ENCODE peak calls at places on chromosomes 7 and 10, in nine cellular contexts. One of them, this sample, is unnamed. For H3K4me1, the result is how much of the 10 kb centered on the place peaks cover.

GRCh38 chr10:9238041-9238440 is 1183.6 kb downstream of the GATA3 start:
- DNase-seq in suprapubic skin: no peak
- DNase-seq in transverse colon: no peak
- DNase-seq in stomach: no peak
- DNase-seq in HCT116: no peak
- DNase-seq in esophagus muscularis mucosa: no peak
- DNase-seq in spleen: no peak
- DNase-seq in GM12878: no peak
- DNase-seq in sigmoid colon: no peak
- DNase-seq in this sample: no peak

GRCh38 chr10:22314852-22315251 is 1.3 kb upstream of the COMMD3 start:
- DNase-seq in suprapubic skin: no peak
- DNase-seq in transverse colon: no peak
- DNase-seq in stomach: no peak
- DNase-seq in HCT116: no peak
- DNase-seq in esophagus muscularis mucosa: no peak
- DNase-seq in spleen: no peak
- DNase-seq in GM12878: no peak
- DNase-seq in sigmoid colon: no peak
- DNase-seq in this sample: no peak

GRCh38 chr7:25615603-25616002 is 387.3 kb upstream of the NPVF start:
- DNase-seq in suprapubic skin: no peak
- DNase-seq in transverse colon: no peak
- DNase-seq in stomach: no peak
- DNase-seq in HCT116: no peak
- DNase-seq in esophagus muscularis mucosa: peak
- DNase-seq in spleen: no peak
- DNase-seq in GM12878: no peak
- DNase-seq in sigmoid colon: no peak
- DNase-seq in this sample: no peak

GRCh38 chr7:13077466-13077865 is 390.0 kb downstream of the ARL4A start:
- DNase-seq in suprapubic skin: no peak
- DNase-seq in transverse colon: no peak
- DNase-seq in stomach: no peak
- DNase-seq in HCT116: no peak
- DNase-seq in esophagus muscularis mucosa: no peak
- DNase-seq in spleen: no peak
- DNase-seq in GM12878: no peak
- DNase-seq in sigmoid colon: no peak
- DNase-seq in this sample: no peak

GRCh38 chr10:95290801-95291633 is at the start of gene PDLIM1:
- DNase-seq in suprapubic skin: peak
- DNase-seq in transverse colon: peak
- DNase-seq in stomach: peak
- DNase-seq in HCT116: no peak
- DNase-seq in esophagus muscularis mucosa: no peak
- DNase-seq in spleen: peak
- DNase-seq in GM12878: no peak
- DNase-seq in sigmoid colon: peak
- DNase-seq in this sample: peak

GRCh38 chr7:37924399-37924798 is 4.0 kb downstream of the EPDR1 start:
- DNase-seq in suprapubic skin: no peak
- DNase-seq in transverse colon: no peak
- DNase-seq in stomach: no peak
- DNase-seq in HCT116: no peak
- DNase-seq in esophagus muscularis mucosa: no peak
- DNase-seq in spleen: no peak
- DNase-seq in GM12878: no peak
- DNase-seq in sigmoid colon: no peak
- DNase-seq in this sample: no peak

GRCh38 chr10:3136763-3137611 is 35.6 kb downstream of the PITRM1 start:
- DNase-seq in suprapubic skin: peak
- DNase-seq in transverse colon: peak
- DNase-seq in stomach: no peak
- DNase-seq in HCT116: no peak
- DNase-seq in esophagus muscularis mucosa: no peak
- DNase-seq in spleen: peak
- DNase-seq in GM12878: no peak
- DNase-seq in sigmoid colon: peak
- DNase-seq in this sample: no peak

GRCh38 chr7:32531402-32531801 is 36.1 kb downstream of the AVL9 start:
- DNase-seq in suprapubic skin: no peak
- DNase-seq in transverse colon: no peak
- DNase-seq in stomach: no peak
- DNase-seq in HCT116: no peak
- DNase-seq in esophagus muscularis mucosa: no peak
- DNase-seq in spleen: no peak
- DNase-seq in GM12878: no peak
- DNase-seq in sigmoid colon: no peak
- DNase-seq in this sample: no peak

GRCh38 chr10:43272030-43272429 is 5.2 kb upstream of the RASGEF1A start:
- DNase-seq in suprapubic skin: no peak
- DNase-seq in transverse colon: no peak
- DNase-seq in stomach: no peak
- DNase-seq in HCT116: no peak
- DNase-seq in esophagus muscularis mucosa: no peak
- DNase-seq in spleen: no peak
- DNase-seq in GM12878: no peak
- DNase-seq in sigmoid colon: no peak
- DNase-seq in this sample: no peak

GRCh38 chr10:99002392-99002791 is 233.3 kb downstream of the HPSE2 start:
- DNase-seq in suprapubic skin: no peak
- DNase-seq in transverse colon: no peak
- DNase-seq in stomach: no peak
- DNase-seq in HCT116: no peak
- DNase-seq in esophagus muscularis mucosa: no peak
- DNase-seq in spleen: no peak
- DNase-seq in GM12878: no peak
- DNase-seq in sigmoid colon: no peak
- DNase-seq in this sample: no peak

GRCh38 chr10:99004738-99005137 is 230.9 kb downstream of the HPSE2 start:
- DNase-seq in suprapubic skin: no peak
- DNase-seq in transverse colon: no peak
- DNase-seq in stomach: no peak
- DNase-seq in HCT116: no peak
- DNase-seq in esophagus muscularis mucosa: no peak
- DNase-seq in spleen: no peak
- DNase-seq in GM12878: no peak
- DNase-seq in sigmoid colon: no peak
- DNase-seq in this sample: no peak

GRCh38 chr10:99007457-99007856 is 228.2 kb downstream of the HPSE2 start:
- DNase-seq in suprapubic skin: no peak
- DNase-seq in transverse colon: no peak
- DNase-seq in stomach: no peak
- DNase-seq in HCT116: no peak
- DNase-seq in esophagus muscularis mucosa: no peak
- DNase-seq in spleen: no peak
- DNase-seq in GM12878: no peak
- DNase-seq in sigmoid colon: no peak
- DNase-seq in this sample: no peak

GRCh38 chr10:99005254-99005653 is 230.4 kb downstream of the HPSE2 start:
- DNase-seq in suprapubic skin: no peak
- DNase-seq in transverse colon: no peak
- DNase-seq in stomach: no peak
- DNase-seq in HCT116: no peak
- DNase-seq in esophagus muscularis mucosa: no peak
- DNase-seq in spleen: no peak
- DNase-seq in GM12878: no peak
- DNase-seq in sigmoid colon: no peak
- DNase-seq in this sample: no peak

GRCh38 chr10:99008106-99008505 is 227.5 kb downstream of the HPSE2 start:
- DNase-seq in suprapubic skin: no peak
- DNase-seq in transverse colon: no peak
- DNase-seq in stomach: no peak
- DNase-seq in HCT116: no peak
- DNase-seq in esophagus muscularis mucosa: no peak
- DNase-seq in spleen: no peak
- DNase-seq in GM12878: no peak
- DNase-seq in sigmoid colon: no peak
- DNase-seq in this sample: no peak
- TF ChIP-seq POLR2AphosphoS5 in suprapubic skin: no peak
- TF ChIP-seq POLR2AphosphoS5 in transverse colon: no peak
- TF ChIP-seq POLR2AphosphoS5 in stomach: no peak
- TF ChIP-seq POLR2AphosphoS5 in HCT116: no peak
- TF ChIP-seq POLR2AphosphoS5 in esophagus muscularis mucosa: no peak
- TF ChIP-seq POLR2AphosphoS5 in spleen: no peak
- TF ChIP-seq POLR2AphosphoS5 in GM12878: no peak
- TF ChIP-seq POLR2AphosphoS5 in sigmoid colon: no peak
- TF ChIP-seq POLR2AphosphoS5 in this sample: no peak

DNA sequence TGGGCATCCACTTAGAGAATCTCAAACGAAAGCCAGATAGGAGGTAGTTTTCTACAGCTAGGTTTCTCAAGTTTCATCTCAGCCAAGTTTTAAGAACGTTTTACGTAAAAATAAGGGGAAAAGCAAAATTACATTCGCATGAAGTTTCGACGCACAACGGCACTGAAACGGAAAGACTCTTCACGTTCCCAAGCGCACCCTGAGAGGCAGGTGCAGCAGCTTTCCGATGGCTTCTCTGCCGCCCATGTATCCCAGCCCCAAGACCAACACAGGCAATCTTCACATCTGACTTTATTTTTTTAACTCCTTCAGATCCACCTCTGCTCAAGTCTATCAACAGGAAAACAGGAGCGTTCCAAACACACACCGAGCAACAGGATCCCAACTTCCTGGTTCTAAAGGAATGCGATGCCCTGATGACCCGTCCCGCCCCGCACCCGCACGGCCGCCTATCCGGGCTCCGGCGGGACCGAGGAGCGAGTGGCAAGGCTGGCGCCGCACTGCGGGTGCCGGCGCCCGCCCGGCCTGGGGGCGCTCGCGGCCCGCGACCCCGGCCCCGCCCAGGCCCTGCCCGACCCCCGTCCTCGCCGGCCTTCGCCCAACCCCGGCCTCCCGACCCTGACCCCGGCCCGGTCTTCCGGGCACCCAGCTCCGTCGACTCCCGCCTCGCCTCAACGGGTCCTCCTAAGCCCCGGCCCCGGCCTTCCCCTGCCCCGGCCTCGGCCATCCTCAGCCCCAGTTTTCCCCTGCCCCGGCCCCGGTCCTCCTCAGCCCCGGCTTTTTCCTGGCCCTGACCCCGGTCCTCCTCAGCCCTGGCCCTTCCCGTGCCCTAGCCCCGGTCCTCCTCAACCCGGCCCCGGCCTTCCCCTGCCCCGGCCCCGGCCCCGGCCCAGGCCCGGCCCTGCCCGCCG is 835 bp downstream of the LARP4B start:
- DNase-seq in suprapubic skin: peak
- DNase-seq in transverse colon: peak
- DNase-seq in stomach: peak
- DNase-seq in HCT116: no peak
- DNase-seq in esophagus muscularis mucosa: no peak
- DNase-seq in spleen: peak
- DNase-seq in GM12878: no peak
- DNase-seq in sigmoid colon: peak
- DNase-seq in this sample: peak
- TF ChIP-seq POLR2A in suprapubic skin: peak
- TF ChIP-seq POLR2A in transverse colon: peak
- TF ChIP-seq POLR2A in stomach: no peak
- TF ChIP-seq POLR2A in HCT116: no peak
- TF ChIP-seq POLR2A in esophagus muscularis mucosa: no peak
- TF ChIP-seq POLR2A in spleen: no peak
- TF ChIP-seq POLR2A in GM12878: no peak
- TF ChIP-seq POLR2A in sigmoid colon: no peak
- TF ChIP-seq POLR2A in this sample: no peak

DNA sequence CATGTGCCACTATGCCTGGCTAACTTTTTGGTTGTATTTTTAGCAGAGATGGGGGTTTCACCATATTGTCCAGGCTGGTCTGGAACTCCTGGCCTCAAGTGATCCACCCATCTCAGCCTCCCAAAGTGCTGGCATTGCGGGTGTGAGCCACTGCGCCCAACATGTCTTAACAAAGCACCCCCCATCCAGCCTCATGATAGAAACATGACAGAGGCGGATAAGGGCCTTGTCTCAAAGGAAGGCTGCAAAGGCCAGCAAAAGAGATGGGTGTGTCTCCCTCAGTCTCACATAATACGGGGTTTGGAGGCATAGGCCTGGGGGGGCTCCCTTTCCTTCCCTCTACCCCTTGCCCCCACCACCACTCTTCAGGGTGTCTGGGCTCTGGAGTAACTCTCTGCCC is 93.2 kb downstream of the SH3PXD2A start:
- DNase-seq in suprapubic skin: no peak
- DNase-seq in transverse colon: no peak
- DNase-seq in stomach: no peak
- DNase-seq in HCT116: no peak
- DNase-seq in esophagus muscularis mucosa: no peak
- DNase-seq in spleen: no peak
- DNase-seq in GM12878: no peak
- DNase-seq in sigmoid colon: no peak
- DNase-seq in this sample: no peak
- H3K4me1 ChIP-seq in suprapubic skin: half or more
- H3K4me1 ChIP-seq in transverse colon: under half
- H3K4me1 ChIP-seq in stomach: half or more
- H3K4me1 ChIP-seq in HCT116: under half
- H3K4me1 ChIP-seq in esophagus muscularis mucosa: half or more
- H3K4me1 ChIP-seq in spleen: half or more
- H3K4me1 ChIP-seq in GM12878: under half
- H3K4me1 ChIP-seq in sigmoid colon: under half
- H3K4me1 ChIP-seq in this sample: under half

GRCh38 chr10:97664282-97664850 is 22.7 kb downstream of the AVPI1 start:
- DNase-seq in suprapubic skin: no peak
- DNase-seq in transverse colon: no peak
- DNase-seq in stomach: no peak
- DNase-seq in HCT116: no peak
- DNase-seq in esophagus muscularis mucosa: no peak
- DNase-seq in spleen: no peak
- DNase-seq in GM12878: no peak
- DNase-seq in sigmoid colon: no peak
- DNase-seq in this sample: no peak
- TF ChIP-seq POLR2AphosphoS5 in suprapubic skin: no peak
- TF ChIP-seq POLR2AphosphoS5 in transverse colon: no peak
- TF ChIP-seq POLR2AphosphoS5 in stomach: no peak
- TF ChIP-seq POLR2AphosphoS5 in HCT116: no peak
- TF ChIP-seq POLR2AphosphoS5 in esophagus muscularis mucosa: no peak
- TF ChIP-seq POLR2AphosphoS5 in spleen: no peak
- TF ChIP-seq POLR2AphosphoS5 in GM12878: no peak
- TF ChIP-seq POLR2AphosphoS5 in sigmoid colon: no peak
- TF ChIP-seq POLR2AphosphoS5 in this sample: no peak

DNA sequence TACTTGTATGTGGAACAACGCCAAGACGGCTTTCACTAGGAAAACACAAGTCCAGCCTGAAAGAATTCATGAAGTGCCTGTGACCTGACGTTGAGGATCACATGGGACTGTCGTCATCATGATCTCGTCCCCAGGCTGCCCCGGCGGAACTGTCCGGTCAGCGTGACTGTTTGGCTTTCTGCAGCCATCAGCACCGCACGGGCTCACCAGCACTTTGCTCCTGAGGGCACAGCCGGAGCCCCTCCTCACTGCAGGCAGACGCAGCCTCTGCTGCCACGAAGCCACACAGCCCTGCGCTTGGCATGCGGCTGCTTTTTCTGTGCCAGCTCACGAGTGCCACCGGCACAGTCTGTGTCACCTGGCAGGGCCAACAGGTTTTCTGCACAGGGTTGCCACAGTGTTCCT is 9.4 kb upstream of the GET4 start:
- DNase-seq in suprapubic skin: peak
- DNase-seq in transverse colon: peak
- DNase-seq in stomach: peak
- DNase-seq in HCT116: no peak
- DNase-seq in esophagus muscularis mucosa: peak
- DNase-seq in spleen: peak
- DNase-seq in GM12878: no peak
- DNase-seq in sigmoid colon: peak
- DNase-seq in this sample: peak
- TF ChIP-seq POLR2A in suprapubic skin: no peak
- TF ChIP-seq POLR2A in transverse colon: no peak
- TF ChIP-seq POLR2A in stomach: no peak
- TF ChIP-seq POLR2A in HCT116: no peak
- TF ChIP-seq POLR2A in esophagus muscularis mucosa: no peak
- TF ChIP-seq POLR2A in spleen: no peak
- TF ChIP-seq POLR2A in GM12878: no peak
- TF ChIP-seq POLR2A in sigmoid colon: peak
- TF ChIP-seq POLR2A in this sample: no peak

This sample was measured in breast epithelium.